ENCODE peak calls at places on chromosomes 2 and 18, in six cellular contexts. One of them, this sample, is unnamed. For H3K4me1, the result is how much of the 10 kb centered on the place peaks cover.

GRCh38 chr2:204664708-204665121 is 119.4 kb downstream of the PARD3B start:
- DNase-seq in fibroblast of lung: peak
- DNase-seq in right lobe of liver: no peak
- DNase-seq in cardiac muscle cell: peak
- DNase-seq in CD8-positive, alpha-beta memory T cell: no peak
- DNase-seq in SK-N-SH: no peak
- DNase-seq in this sample: no peak

GRCh38 chr18:31490387-31490786 is 7.6 kb upstream of the DSG2 start:
- DNase-seq in right lobe of liver: no peak
- DNase-seq in cardiac muscle cell: no peak
- DNase-seq in CD8-positive, alpha-beta memory T cell: no peak
- DNase-seq in SK-N-SH: no peak
- DNase-seq in fibroblast of lung: no peak
- DNase-seq in this sample: no peak

GRCh38 chr2:156562136-156562535 is 126.0 kb downstream of the GPD2 start:
- DNase-seq in CD8-positive, alpha-beta memory T cell: no peak
- DNase-seq in cardiac muscle cell: peak
- DNase-seq in right lobe of liver: no peak
- DNase-seq in fibroblast of lung: no peak
- DNase-seq in SK-N-SH: no peak
- DNase-seq in this sample: no peak

GRCh38 chr2:28387082-28387960 is 5.3 kb upstream of the FOSL2 start:
- DNase-seq in right lobe of liver: no peak
- DNase-seq in cardiac muscle cell: no peak
- DNase-seq in CD8-positive, alpha-beta memory T cell: no peak
- DNase-seq in SK-N-SH: no peak
- DNase-seq in fibroblast of lung: no peak
- DNase-seq in this sample: no peak

GRCh38 chr2:133266926-133267590 is 301.2 kb downstream of the NCKAP5 start:
- DNase-seq in CD8-positive, alpha-beta memory T cell: no peak
- DNase-seq in right lobe of liver: no peak
- DNase-seq in SK-N-SH: peak
- DNase-seq in fibroblast of lung: no peak
- DNase-seq in cardiac muscle cell: peak
- DNase-seq in this sample: peak

GRCh38 chr2:198203306-198203705 is 398.9 kb downstream of the PLCL1 start:
- DNase-seq in SK-N-SH: no peak
- DNase-seq in fibroblast of lung: no peak
- DNase-seq in right lobe of liver: no peak
- DNase-seq in cardiac muscle cell: no peak
- DNase-seq in CD8-positive, alpha-beta memory T cell: no peak
- DNase-seq in this sample: no peak

GRCh38 chr18:79517322-79517721 is 121.6 kb downstream of the NFATC1 start:
- DNase-seq in cardiac muscle cell: no peak
- DNase-seq in right lobe of liver: peak
- DNase-seq in fibroblast of lung: no peak
- DNase-seq in SK-N-SH: no peak
- DNase-seq in CD8-positive, alpha-beta memory T cell: peak
- DNase-seq in this sample: peak

GRCh38 chr2:42999391-42999811 is 207.0 kb upstream of the HAAO start:
- DNase-seq in SK-N-SH: peak
- DNase-seq in cardiac muscle cell: no peak
- DNase-seq in fibroblast of lung: no peak
- DNase-seq in right lobe of liver: peak
- DNase-seq in CD8-positive, alpha-beta memory T cell: no peak
- DNase-seq in this sample: peak

GRCh38 chr2:128791983-128792315 is 473.3 kb upstream of the HS6ST1 start:
- DNase-seq in cardiac muscle cell: no peak
- DNase-seq in right lobe of liver: no peak
- DNase-seq in SK-N-SH: no peak
- DNase-seq in CD8-positive, alpha-beta memory T cell: no peak
- DNase-seq in fibroblast of lung: no peak
- DNase-seq in this sample: no peak

GRCh38 chr2:27133195-27133875 is 1.1 kb downstream of the PREB start:
- DNase-seq in right lobe of liver: peak
- DNase-seq in cardiac muscle cell: no peak
- DNase-seq in CD8-positive, alpha-beta memory T cell: no peak
- DNase-seq in fibroblast of lung: no peak
- DNase-seq in SK-N-SH: peak
- DNase-seq in this sample: no peak

DNA sequence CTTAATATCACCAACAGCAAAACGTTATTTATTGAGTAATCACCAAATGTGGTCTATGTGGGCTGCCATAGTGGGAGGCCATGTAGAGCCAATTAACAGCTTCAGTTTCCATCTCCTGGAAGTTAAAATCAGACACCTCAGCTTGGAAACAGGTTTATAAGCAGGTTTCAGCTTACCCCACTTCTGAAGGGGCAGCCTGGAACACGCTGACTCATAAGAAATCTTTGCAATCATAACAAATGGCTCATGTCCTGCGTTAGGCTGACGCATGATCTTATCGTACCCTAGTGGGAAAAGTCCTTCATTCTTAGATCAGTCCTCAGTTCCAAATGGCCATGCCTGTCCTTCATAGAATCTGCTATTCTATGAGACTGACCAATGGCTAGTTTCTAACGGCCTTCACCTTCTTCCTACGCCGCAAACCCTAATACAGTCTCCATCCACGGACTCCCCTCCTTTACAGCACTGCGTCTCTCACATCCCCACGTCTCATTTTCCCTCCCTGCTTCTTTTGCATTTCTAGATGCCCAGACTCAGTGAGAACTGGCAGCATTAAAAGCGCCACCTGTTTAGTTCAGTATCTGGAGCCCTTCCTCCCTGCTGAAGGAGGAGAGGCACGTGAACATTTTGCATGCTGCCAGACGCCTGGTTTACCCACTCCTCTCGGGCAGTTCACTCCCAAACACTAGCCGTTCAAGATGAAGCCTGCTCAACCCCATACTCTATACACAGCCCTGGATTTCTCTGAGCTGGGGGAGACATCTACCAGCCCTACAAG is 24.2 kb upstream of the BZW1 start:
- DNase-seq in cardiac muscle cell: no peak
- DNase-seq in right lobe of liver: no peak
- DNase-seq in SK-N-SH: no peak
- DNase-seq in fibroblast of lung: peak
- DNase-seq in CD8-positive, alpha-beta memory T cell: no peak
- DNase-seq in this sample: no peak
- H3K4me3 ChIP-seq in cardiac muscle cell: no peak
- H3K4me3 ChIP-seq in right lobe of liver: no peak
- H3K4me3 ChIP-seq in SK-N-SH: peak
- H3K4me3 ChIP-seq in fibroblast of lung: peak
- H3K4me3 ChIP-seq in CD8-positive, alpha-beta memory T cell: no peak
- H3K4me3 ChIP-seq in this sample: no peak

GRCh38 chr18:27213123-27213717 is 28.1 kb upstream of the CHST9 start:
- DNase-seq in CD8-positive, alpha-beta memory T cell: no peak
- DNase-seq in SK-N-SH: no peak
- DNase-seq in right lobe of liver: no peak
- DNase-seq in cardiac muscle cell: no peak
- DNase-seq in fibroblast of lung: no peak
- DNase-seq in this sample: peak
- H3K4me1 ChIP-seq in CD8-positive, alpha-beta memory T cell: under half
- H3K4me1 ChIP-seq in SK-N-SH: under half
- H3K4me1 ChIP-seq in right lobe of liver: under half
- H3K4me1 ChIP-seq in cardiac muscle cell: under half
- H3K4me1 ChIP-seq in fibroblast of lung: under half
- H3K4me1 ChIP-seq in this sample: under half

DNA sequence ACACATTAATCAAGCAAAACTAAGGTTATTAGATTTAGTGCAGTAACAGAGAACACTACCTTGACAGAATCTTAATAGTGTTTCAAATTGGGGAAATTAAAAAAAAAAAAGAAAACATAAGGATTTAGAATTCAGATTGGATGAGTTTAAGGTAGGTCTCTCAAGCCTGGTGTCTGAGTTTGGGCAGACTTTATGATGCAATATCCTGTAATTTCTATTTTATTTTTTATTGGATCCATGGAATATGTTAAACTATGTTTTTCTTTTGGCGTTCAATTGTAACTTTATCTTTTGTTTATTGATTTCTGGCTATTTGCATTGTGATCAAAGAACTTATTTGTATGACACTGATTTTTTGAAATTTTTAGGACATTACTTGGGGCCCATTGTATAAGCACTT is 394.1 kb upstream of the NETO1 start:
- DNase-seq in SK-N-SH: no peak
- DNase-seq in CD8-positive, alpha-beta memory T cell: no peak
- DNase-seq in fibroblast of lung: no peak
- DNase-seq in cardiac muscle cell: no peak
- DNase-seq in right lobe of liver: no peak
- DNase-seq in this sample: no peak
- H3K4me3 ChIP-seq in SK-N-SH: no peak
- H3K4me3 ChIP-seq in CD8-positive, alpha-beta memory T cell: no peak
- H3K4me3 ChIP-seq in fibroblast of lung: no peak
- H3K4me3 ChIP-seq in cardiac muscle cell: no peak
- H3K4me3 ChIP-seq in right lobe of liver: no peak
- H3K4me3 ChIP-seq in this sample: no peak

GRCh38 chr2:180520206-180520605 is 460.2 kb upstream of the UBE2E3 start:
- DNase-seq in CD8-positive, alpha-beta memory T cell: no peak
- DNase-seq in right lobe of liver: no peak
- DNase-seq in cardiac muscle cell: peak
- DNase-seq in fibroblast of lung: peak
- DNase-seq in SK-N-SH: no peak
- DNase-seq in this sample: peak
- H3K4me1 ChIP-seq in CD8-positive, alpha-beta memory T cell: under half
- H3K4me1 ChIP-seq in right lobe of liver: under half
- H3K4me1 ChIP-seq in cardiac muscle cell: under half
- H3K4me1 ChIP-seq in fibroblast of lung: under half
- H3K4me1 ChIP-seq in SK-N-SH: under half
- H3K4me1 ChIP-seq in this sample: under half

This sample was measured in endodermal cell.